ENCODE peak calls at places on chromosomes 7 and 10, in ten cellular contexts. P is AG04450; G is neural progenitor cell; H is fibroblast of lung; B is CD8-positive, alpha-beta memory T cell; U is PC-3; L is HCT116; K is body of pancreas; F is RWPE2; M is adrenal gland. S is an unnamed sample.

GRCh38 chr10:107043461-107043860 is 121.0 kb downstream of the SORCS1 start:
- DNase-seq in M (no peak), H (no peak), G (no peak), P (no peak), L (no peak), F (no peak), U (no peak), B (no peak), K (no peak), S (no peak)

GRCh38 chr10:123869015-123869414 is 22.6 kb downstream of the CPXM2 start:
- DNase-seq in H (no peak), L (no peak), F (no peak), M (no peak), K (no peak), U (no peak), P (no peak), G (no peak), B (no peak), S (no peak)

GRCh38 chr7:107063245-107064120 is 19.0 kb downstream of the PRKAR2B start:
- DNase-seq in P (no peak), M (no peak), U (no peak), G (no peak), B (no peak), F (no peak), H (no peak), L (no peak), K (no peak), S (no peak)

GRCh38 chr10:46216003-46216634 is 70.7 kb upstream of the ANTXRL start:
- DNase-seq in K (no peak), F (no peak), M (no peak), B (no peak), P (no peak), U (no peak), G (no peak), H (no peak), L (no peak), S (no peak)

GRCh38 chr7:131845573-131846337 is 289.3 kb upstream of the PODXL start:
- DNase-seq in B (no peak), G (no peak), K (no peak), F (no peak), U (no peak), M (no peak), P (no peak), H (no peak), L (no peak), S (no peak)

GRCh38 chr7:55427800-55428199 is 62.7 kb downstream of the LANCL2 start:
- DNase-seq in M (no peak), P (no peak), F (no peak), B (no peak), G (peak), L (no peak), H (no peak), K (no peak), U (no peak), S (no peak)

GRCh38 chr7:90210925-90211324 is 615 bp upstream of the STEAP2 start:
- DNase-seq in P (no peak), L (no peak), H (no peak), F (no peak), K (peak), G (no peak), M (peak), U (peak), B (no peak), S (no peak)

GRCh38 chr10:51260376-51260775 is 186.1 kb downstream of the PRKG1 start:
- DNase-seq in G (no peak), M (no peak), F (no peak), K (no peak), B (no peak), H (no peak), P (no peak), L (no peak), U (no peak), S (no peak)

GRCh38 chr10:6247041-6247712 is 44.4 kb downstream of the PFKFB3 start:
- DNase-seq in K (no peak), G (no peak), M (no peak), H (no peak), B (no peak), U (no peak), P (no peak), F (no peak), L (no peak), S (no peak)

GRCh38 chr7:124101173-124101768 is 68.4 kb upstream of the TMEM229A start:
- DNase-seq in U (peak), G (peak), K (peak), B (no peak), H (peak), F (no peak), P (no peak), L (peak), M (no peak), S (no peak)

GRCh38 chr7:17952387-17952786 is 12.1 kb upstream of the SNX13 start:
- DNase-seq in K (no peak), H (no peak), L (no peak), M (no peak), P (no peak), U (no peak), F (no peak), G (no peak), B (no peak), S (no peak)

GRCh38 chr7:133315332-133316040 is 62.6 kb downstream of the EXOC4 start:
- DNase-seq in H (peak), K (no peak), P (peak), F (no peak), L (no peak), G (no peak), B (no peak), M (no peak), U (no peak), S (no peak)

GRCh38 chr10:124450010-124450782 is at the start of gene NKX1-2:
- DNase-seq in K (no peak), U (no peak), P (no peak), H (no peak), L (peak), B (no peak), F (no peak), G (peak), M (no peak), S (no peak)

GRCh38 chr7:49244543-49244942 is 320.2 kb downstream of the CDC14C start:
- DNase-seq in K (no peak), F (no peak), B (no peak), U (no peak), H (no peak), M (no peak), P (no peak), L (no peak), G (peak), S (no peak)

GRCh38 chr10:72044417-72045041 is 43.8 kb downstream of the SPOCK2 start:
- DNase-seq in U (no peak), K (peak), G (peak), F (no peak), B (no peak), H (peak), M (peak), L (no peak), P (no peak), S (no peak)

GRCh38 chr7:1210321-1210978 is 22.2 kb upstream of the UNCX start:
- DNase-seq in G (no peak), F (no peak), K (no peak), U (peak), L (no peak), H (no peak), M (no peak), B (no peak), P (no peak), S (no peak)

GRCh38 chr7:13447637-13448036 is 541.8 kb downstream of the ETV1 start:
- DNase-seq in K (no peak), P (no peak), F (no peak), M (no peak), G (no peak), U (no peak), B (no peak), L (no peak), H (no peak), S (no peak)

GRCh38 chr7:4416436-4417092 is 265.5 kb upstream of the FOXK1 start:
- DNase-seq in P (no peak), F (no peak), K (peak), M (no peak), L (no peak), U (no peak), B (no peak), G (no peak), H (peak), S (no peak)

GRCh38 chr7:86947956-86948355 is 111.5 kb downstream of the ELAPOR2 start:
- DNase-seq in G (no peak), B (no peak), F (no peak), L (no peak), U (no peak), K (no peak), P (no peak), H (no peak), M (no peak), S (no peak)

GRCh38 chr7:21367081-21367480 is 60.8 kb upstream of the SP4 start:
- DNase-seq in K (no peak), P (no peak), G (no peak), F (no peak), L (no peak), M (no peak), B (no peak), H (no peak), U (peak), S (no peak)

GRCh38 chr10:30784896-30785605 is 155.5 kb upstream of the LYZL2 start:
- DNase-seq in L (no peak), G (peak), M (peak), H (peak), K (peak), F (no peak), B (peak), P (no peak), U (no peak), S (peak)

GRCh38 chr10:98391578-98391991 is 23.4 kb downstream of the PYROXD2 start:
- DNase-seq in M (no peak), F (no peak), P (no peak), H (peak), U (no peak), G (no peak), L (no peak), K (no peak), B (peak), S (no peak)

GRCh38 chr7:139588632-139589031 is 65.1 kb downstream of the CLEC2L start:
- DNase-seq in B (no peak), L (no peak), U (no peak), K (no peak), F (no peak), P (peak), M (no peak), H (peak), G (peak), S (no peak)

GRCh38 chr7:47577351-47577919 is 4.5 kb downstream of the TNS3 start:
- DNase-seq in F (no peak), B (no peak), U (no peak), G (no peak), H (peak), P (no peak), L (no peak), K (no peak), M (peak), S (no peak)

GRCh38 chr7:2941201-2941859 is 97.2 kb upstream of the GNA12 start:
- DNase-seq in G (no peak), U (no peak), B (no peak), L (no peak), M (no peak), P (no peak), H (no peak), F (peak), K (peak), S (no peak)

GRCh38 chr7:116434820-116435341 is 64.7 kb upstream of the CAV2 start:
- DNase-seq in B (no peak), P (peak), F (no peak), K (no peak), H (peak), U (peak), M (no peak), L (peak), G (no peak), S (no peak)
- H3K27ac ChIP-seq in B (no peak), P (no peak), F (peak), K (no peak), H (peak), U (peak), M (no peak), L (peak), G (no peak), S (no peak)

DNA sequence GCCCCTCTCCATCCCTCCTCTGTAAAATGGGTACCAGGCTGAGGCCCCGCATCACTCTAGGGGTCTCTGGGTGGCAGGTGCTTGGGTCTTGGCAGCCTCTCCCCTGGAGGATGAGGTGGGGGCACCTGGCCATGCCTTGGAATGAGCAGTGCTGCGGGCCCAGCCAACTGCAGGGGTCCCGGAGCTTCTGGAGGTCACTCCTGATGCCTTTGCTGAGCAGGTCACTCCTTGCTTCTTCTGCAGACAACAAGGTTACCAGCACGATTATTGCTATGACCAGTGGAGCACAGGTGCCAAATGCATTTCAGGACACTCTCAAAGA is 22.4 kb upstream of the ZNF488 start:
- DNase-seq in F (no peak), M (no peak), H (no peak), L (no peak), B (no peak), U (no peak), G (no peak), K (no peak), P (no peak), S (no peak)
- H3K27ac ChIP-seq in F (peak), M (no peak), H (no peak), L (peak), B (no peak), U (peak), G (no peak), K (no peak), P (no peak), S (no peak)

GRCh38 chr10:132631348-132631735 is 93.8 kb downstream of the INPP5A start:
- DNase-seq in M (peak), L (no peak), F (no peak), G (no peak), K (peak), P (no peak), H (peak), B (no peak), U (no peak), S (no peak)

GRCh38 chr10:132630666-132631347 is 93.2 kb downstream of the INPP5A start:
- DNase-seq in U (no peak), G (no peak), P (no peak), B (peak), K (peak), L (no peak), H (no peak), M (peak), F (peak), S (no peak)

GRCh38 chr10:132632851-132633684 is 95.5 kb downstream of the INPP5A start:
- DNase-seq in H (no peak), M (no peak), P (peak), U (peak), K (no peak), L (no peak), G (no peak), B (peak), F (peak), S (no peak)

GRCh38 chr10:132630156-132630555 is 92.6 kb downstream of the INPP5A start:
- DNase-seq in K (no peak), M (no peak), L (no peak), H (no peak), U (no peak), B (peak), P (no peak), G (no peak), F (no peak), S (no peak)

DNA sequence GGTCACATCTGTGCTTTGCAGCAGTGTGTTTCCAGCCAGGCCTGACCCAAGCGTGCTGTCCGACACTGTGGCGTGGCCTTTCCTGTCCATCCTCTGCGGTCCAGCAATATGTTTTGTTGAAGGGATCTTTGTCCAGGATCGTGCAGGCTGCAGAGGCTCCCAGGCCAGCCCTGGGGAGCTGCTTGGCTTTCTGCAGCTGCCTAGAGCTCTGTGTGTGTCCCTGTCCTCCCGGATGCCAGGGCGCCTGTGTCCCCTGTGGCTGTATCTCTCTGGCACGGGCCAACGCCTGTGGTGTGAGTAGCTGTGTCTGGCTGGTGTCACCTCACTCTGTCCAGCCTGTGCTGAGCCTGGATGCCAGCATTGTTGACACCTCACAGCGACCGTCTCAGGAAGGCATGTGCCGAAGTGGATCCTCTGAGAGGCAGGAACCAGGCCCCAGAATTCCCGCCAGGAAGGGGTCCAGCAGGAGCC is 94.5 kb downstream of the INPP5A start:
- DNase-seq in F (peak), B (no peak), K (no peak), L (no peak), M (no peak), H (no peak), G (no peak), U (no peak), P (no peak), S (no peak)
- H3K27ac ChIP-seq in F (no peak), B (no peak), K (peak), L (no peak), M (peak), H (peak), G (no peak), U (no peak), P (no peak), S (no peak)

DNA sequence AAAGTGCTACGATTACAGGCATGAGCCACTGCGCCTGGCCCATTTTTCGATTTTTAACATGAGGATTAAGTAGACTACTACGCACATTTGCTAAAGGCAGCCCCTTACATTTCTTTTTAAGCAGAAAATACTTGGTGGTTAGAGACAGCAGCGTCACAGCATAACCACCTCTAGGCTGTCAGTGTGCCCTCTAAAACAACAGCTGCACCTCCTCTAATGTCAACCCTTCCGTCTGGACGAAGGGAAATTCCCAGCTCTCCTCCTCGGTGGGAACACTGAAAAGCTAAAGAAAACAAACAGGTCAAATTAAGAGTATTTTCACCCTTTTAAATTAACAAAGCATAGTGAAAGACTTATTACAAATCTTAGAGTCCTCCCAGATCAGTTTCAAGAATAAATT is 47.9 kb upstream of the HNRNPH3 start:
- DNase-seq in F (no peak), U (no peak), P (peak), K (no peak), L (no peak), H (peak), B (no peak), G (no peak), M (no peak), S (no peak)
- H3K27ac ChIP-seq in F (no peak), U (no peak), P (peak), K (no peak), L (no peak), H (no peak), B (no peak), G (peak), M (no peak), S (no peak)

GRCh38 chr10:86671419-86671818 is 3.1 kb downstream of the LDB3 start:
- DNase-seq in B (no peak), U (peak), G (no peak), H (no peak), L (no peak), K (no peak), M (no peak), F (no peak), P (no peak), S (no peak)

GRCh38 chr10:86673827-86674581 is 5.7 kb downstream of the LDB3 start:
- DNase-seq in K (no peak), F (no peak), B (no peak), L (no peak), G (peak), M (no peak), U (no peak), P (no peak), H (no peak), S (no peak)

GRCh38 chr10:86674912-86675311 is 6.6 kb downstream of the LDB3 start:
- DNase-seq in P (no peak), U (no peak), M (no peak), B (no peak), K (no peak), H (no peak), L (no peak), G (no peak), F (no peak), S (no peak)

GRCh38 chr10:86671985-86672710 is 3.8 kb downstream of the LDB3 start:
- DNase-seq in L (no peak), F (no peak), B (no peak), K (no peak), U (no peak), M (peak), P (no peak), G (peak), H (no peak), S (no peak)

GRCh38 chr10:86673216-86673826 is 5.0 kb downstream of the LDB3 start:
- DNase-seq in U (no peak), M (no peak), F (no peak), B (no peak), G (no peak), H (no peak), P (no peak), K (no peak), L (no peak), S (no peak)
- H3K27ac ChIP-seq in U (no peak), M (no peak), F (no peak), B (no peak), G (no peak), H (no peak), P (no peak), K (no peak), L (no peak), S (no peak)

GRCh38 chr10:95346715-95347401 is 56.1 kb upstream of the PDLIM1 start:
- DNase-seq in H (no peak), G (peak), B (no peak), U (peak), F (no peak), L (peak), P (no peak), K (no peak), M (no peak), S (no peak)
- H3K27ac ChIP-seq in H (no peak), G (no peak), B (no peak), U (no peak), F (no peak), L (no peak), P (no peak), K (peak), M (no peak), S (no peak)

GRCh38 chr7:23969443-23969842 is 259.4 kb downstream of the STK31 start:
- DNase-seq in K (no peak), L (no peak), H (no peak), B (no peak), P (no peak), U (no peak), F (no peak), G (no peak), M (no peak), S (no peak)

GRCh38 chr7:23960361-23960760 is 250.3 kb downstream of the STK31 start:
- DNase-seq in L (no peak), P (no peak), F (no peak), U (no peak), H (no peak), K (no peak), B (no peak), G (no peak), M (no peak), S (no peak)

GRCh38 chr7:23967949-23968599 is 258.1 kb downstream of the STK31 start:
- DNase-seq in B (no peak), L (no peak), U (no peak), F (no peak), K (no peak), H (no peak), G (peak), M (no peak), P (no peak), S (no peak)

GRCh38 chr7:23966941-23967340 is 256.9 kb downstream of the STK31 start:
- DNase-seq in U (peak), K (no peak), F (no peak), G (no peak), M (no peak), H (no peak), B (no peak), P (no peak), L (no peak), S (no peak)

GRCh38 chr7:23963461-23963860 is 253.4 kb downstream of the STK31 start:
- DNase-seq in G (no peak), L (no peak), P (no peak), F (no peak), M (no peak), H (no peak), B (no peak), U (no peak), K (no peak), S (no peak)
- H3K27ac ChIP-seq in G (no peak), L (no peak), P (no peak), F (no peak), M (no peak), H (no peak), B (no peak), U (no peak), K (no peak), S (no peak)

S was measured in CD4-positive, alpha-beta T cell.